ENCODE peak calls at places on chromosomes 11 and 22, in ten cellular contexts. One of them, this sample, is unnamed.

GRCh38 chr11:132126973-132127900 is 756.8 kb downstream of the NTM start:
- DNase-seq in GM10248: peak; percentile 41
- DNase-seq in MCF 10A: peak; percentile 9
- DNase-seq in GM12878: no peak
- DNase-seq in nephron progenitor cell: peak; percentile 20
- DNase-seq in endothelial cell: peak; percentile 34
- DNase-seq in MM.1S: peak; percentile 33
- DNase-seq in H9: peak; percentile 37
- DNase-seq in heart right ventricle: no peak
- DNase-seq in psoas muscle: peak; percentile 28
- DNase-seq in this sample: no peak

GRCh38 chr22:45067731-45068130 is 57.9 kb upstream of the PHF21B start:
- DNase-seq in MCF 10A: no peak
- DNase-seq in H9: no peak
- DNase-seq in psoas muscle: no peak
- DNase-seq in heart right ventricle: no peak
- DNase-seq in GM12878: no peak
- DNase-seq in GM10248: no peak
- DNase-seq in MM.1S: no peak
- DNase-seq in endothelial cell: no peak
- DNase-seq in nephron progenitor cell: no peak
- DNase-seq in this sample: no peak

GRCh38 chr22:47400701-47401591 is 638.5 kb downstream of the TBC1D22A start:
- DNase-seq in MCF 10A: no peak
- DNase-seq in psoas muscle: no peak
- DNase-seq in MM.1S: no peak
- DNase-seq in GM10248: no peak
- DNase-seq in GM12878: no peak
- DNase-seq in nephron progenitor cell: no peak
- DNase-seq in heart right ventricle: no peak
- DNase-seq in endothelial cell: no peak
- DNase-seq in H9: no peak
- DNase-seq in this sample: no peak

GRCh38 chr11:68153742-68154141 is 32.6 kb upstream of the CHKA start:
- DNase-seq in H9: no peak
- DNase-seq in endothelial cell: no peak
- DNase-seq in MM.1S: no peak
- DNase-seq in MCF 10A: no peak
- DNase-seq in GM12878: no peak
- DNase-seq in psoas muscle: no peak
- DNase-seq in GM10248: no peak
- DNase-seq in nephron progenitor cell: no peak
- DNase-seq in heart right ventricle: no peak
- DNase-seq in this sample: peak; percentile 31

GRCh38 chr22:50211147-50211546 is 10.3 kb downstream of the SELENOO start:
- DNase-seq in psoas muscle: no peak
- DNase-seq in MCF 10A: no peak
- DNase-seq in MM.1S: no peak
- DNase-seq in GM10248: no peak
- DNase-seq in H9: no peak
- DNase-seq in GM12878: no peak
- DNase-seq in nephron progenitor cell: no peak
- DNase-seq in endothelial cell: no peak
- DNase-seq in heart right ventricle: no peak
- DNase-seq in this sample: no peak

GRCh38 chr11:14643697-14644395 is at the start of gene PDE3B:
- DNase-seq in psoas muscle: peak; percentile 68
- DNase-seq in GM12878: no peak
- DNase-seq in nephron progenitor cell: peak; percentile 85
- DNase-seq in heart right ventricle: peak; percentile 84
- DNase-seq in MM.1S: peak; percentile 91
- DNase-seq in endothelial cell: peak; percentile 67
- DNase-seq in H9: peak; percentile 90
- DNase-seq in MCF 10A: peak; percentile 27
- DNase-seq in GM10248: peak; percentile 64
- DNase-seq in this sample: peak; percentile 76

GRCh38 chr11:127345819-127346459 is 345.4 kb upstream of the KIRREL3 start:
- DNase-seq in GM10248: peak; percentile 57
- DNase-seq in GM12878: no peak
- DNase-seq in psoas muscle: no peak
- DNase-seq in heart right ventricle: peak; percentile 14
- DNase-seq in MM.1S: peak; percentile 49
- DNase-seq in endothelial cell: peak; percentile 46
- DNase-seq in H9: peak; percentile 48
- DNase-seq in MCF 10A: peak; percentile 58
- DNase-seq in nephron progenitor cell: peak; percentile 51
- DNase-seq in this sample: peak; percentile 53

GRCh38 chr11:45250035-45250693 is 36.0 kb downstream of the SYT13 start:
- DNase-seq in GM10248: no peak
- DNase-seq in H9: no peak
- DNase-seq in heart right ventricle: no peak
- DNase-seq in psoas muscle: no peak
- DNase-seq in nephron progenitor cell: no peak
- DNase-seq in MM.1S: no peak
- DNase-seq in MCF 10A: no peak
- DNase-seq in endothelial cell: no peak
- DNase-seq in GM12878: peak; percentile 38
- DNase-seq in this sample: no peak

GRCh38 chr11:66541892-66542291 is 4.0 kb downstream of the ZDHHC24 start:
- DNase-seq in GM10248: no peak
- DNase-seq in heart right ventricle: no peak
- DNase-seq in endothelial cell: no peak
- DNase-seq in MCF 10A: no peak
- DNase-seq in MM.1S: no peak
- DNase-seq in GM12878: no peak
- DNase-seq in H9: no peak
- DNase-seq in nephron progenitor cell: no peak
- DNase-seq in psoas muscle: no peak
- DNase-seq in this sample: no peak

GRCh38 chr11:66542362-66542761 is 3.5 kb downstream of the ZDHHC24 start:
- DNase-seq in GM10248: no peak
- DNase-seq in MCF 10A: peak; percentile 27
- DNase-seq in GM12878: no peak
- DNase-seq in heart right ventricle: no peak
- DNase-seq in endothelial cell: no peak
- DNase-seq in H9: no peak
- DNase-seq in psoas muscle: no peak
- DNase-seq in nephron progenitor cell: no peak
- DNase-seq in MM.1S: no peak
- DNase-seq in this sample: no peak

GRCh38 chr11:66545701-66546367 is at the start of gene ZDHHC24:
- DNase-seq in endothelial cell: peak; percentile 93
- DNase-seq in MM.1S: peak; percentile 95
- DNase-seq in GM10248: peak; percentile 99
- DNase-seq in H9: peak; percentile 97
- DNase-seq in nephron progenitor cell: peak; percentile 97
- DNase-seq in MCF 10A: peak; percentile 98
- DNase-seq in heart right ventricle: peak; percentile 98
- DNase-seq in GM12878: peak; percentile 81
- DNase-seq in psoas muscle: peak; percentile 99
- DNase-seq in this sample: peak; percentile 84

GRCh38 chr11:66546368-66546965 is at the start of gene ACTN3:
- DNase-seq in GM12878: no peak
- DNase-seq in GM10248: peak; percentile 53
- DNase-seq in psoas muscle: peak; percentile 46
- DNase-seq in MCF 10A: peak; percentile 33
- DNase-seq in heart right ventricle: peak; percentile 33
- DNase-seq in MM.1S: no peak
- DNase-seq in nephron progenitor cell: peak; percentile 64
- DNase-seq in H9: peak; percentile 88
- DNase-seq in endothelial cell: peak; percentile 15
- DNase-seq in this sample: no peak

DNA sequence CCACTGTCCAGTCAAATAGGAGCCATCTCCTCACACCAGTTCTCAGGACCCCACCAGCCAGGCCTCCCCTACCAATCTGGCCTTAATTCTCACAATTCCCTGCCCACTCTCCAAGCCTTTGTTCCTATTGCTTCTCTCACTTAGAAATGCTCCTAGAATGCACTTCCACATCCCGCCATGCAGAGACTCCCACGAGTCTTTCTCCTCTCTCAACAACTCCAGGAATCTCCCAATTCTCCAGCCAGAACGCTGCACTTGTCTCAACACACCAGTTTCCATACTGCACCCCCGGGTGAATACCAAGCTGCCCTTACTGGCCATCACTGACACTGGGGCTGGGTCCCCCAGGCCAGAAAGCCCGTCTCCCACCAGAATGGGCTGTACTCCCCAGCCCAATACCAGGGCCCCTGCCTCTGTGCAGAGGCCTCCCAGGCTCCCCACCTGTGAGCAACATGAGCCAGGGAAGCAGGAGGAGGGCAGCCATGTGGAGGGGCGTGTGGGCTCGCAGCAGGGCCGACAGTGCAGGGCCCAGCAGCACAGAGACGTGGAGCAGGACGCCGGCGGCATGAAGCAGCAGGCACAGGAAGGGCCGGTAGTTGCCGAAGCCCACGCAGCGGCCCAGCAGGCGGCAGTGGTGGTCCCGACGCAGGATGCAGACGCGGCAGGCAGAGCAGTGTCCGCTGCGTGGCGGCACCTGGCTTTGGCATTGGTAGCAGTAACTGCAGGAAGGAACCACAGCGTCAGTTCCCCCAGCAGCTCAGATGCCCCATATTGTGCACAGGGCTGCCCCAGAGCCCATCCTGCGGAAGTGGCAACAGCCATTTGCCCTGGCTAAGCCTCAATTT is 2.4 kb downstream of the ZDHHC24 start:
- DNase-seq in endothelial cell: peak; percentile 63
- DNase-seq in GM10248: peak; percentile 72
- DNase-seq in MCF 10A: no peak
- DNase-seq in H9: peak; percentile 87
- DNase-seq in psoas muscle: no peak
- DNase-seq in nephron progenitor cell: peak; percentile 70
- DNase-seq in GM12878: peak; percentile 38
- DNase-seq in heart right ventricle: peak; percentile 52
- DNase-seq in MM.1S: no peak
- DNase-seq in this sample: no peak
- TF ChIP-seq CTCF in endothelial cell: no peak
- TF ChIP-seq CTCF in GM10248: peak; percentile 66
- TF ChIP-seq CTCF in MCF 10A: no peak
- TF ChIP-seq CTCF in H9: peak; percentile 36
- TF ChIP-seq CTCF in psoas muscle: peak; percentile 25
- TF ChIP-seq CTCF in nephron progenitor cell: peak; percentile 36
- TF ChIP-seq CTCF in GM12878: peak; percentile 62
- TF ChIP-seq CTCF in heart right ventricle: peak; percentile 35
- TF ChIP-seq CTCF in MM.1S: no peak
- TF ChIP-seq CTCF in this sample: no peak

GRCh38 chr11:75576017-75576416 is 14.0 kb downstream of the SERPINH1 start:
- DNase-seq in MM.1S: no peak
- DNase-seq in endothelial cell: no peak
- DNase-seq in H9: no peak
- DNase-seq in GM12878: no peak
- DNase-seq in nephron progenitor cell: no peak
- DNase-seq in MCF 10A: no peak
- DNase-seq in psoas muscle: no peak
- DNase-seq in heart right ventricle: no peak
- DNase-seq in GM10248: no peak
- DNase-seq in this sample: no peak

GRCh38 chr11:75576445-75577049 is 14.5 kb downstream of the SERPINH1 start:
- DNase-seq in psoas muscle: no peak
- DNase-seq in endothelial cell: peak; percentile 38
- DNase-seq in heart right ventricle: no peak
- DNase-seq in H9: peak; percentile 77
- DNase-seq in nephron progenitor cell: no peak
- DNase-seq in MM.1S: no peak
- DNase-seq in GM12878: peak; percentile 45
- DNase-seq in MCF 10A: no peak
- DNase-seq in GM10248: peak; percentile 70
- DNase-seq in this sample: no peak

GRCh38 chr11:75577198-75577597 is 15.1 kb downstream of the SERPINH1 start:
- DNase-seq in H9: peak; percentile 56
- DNase-seq in nephron progenitor cell: peak; percentile 71
- DNase-seq in heart right ventricle: peak; percentile 74
- DNase-seq in endothelial cell: peak; percentile 50
- DNase-seq in GM10248: peak; percentile 42
- DNase-seq in MCF 10A: peak; percentile 30
- DNase-seq in MM.1S: peak; percentile 12
- DNase-seq in psoas muscle: peak; percentile 56
- DNase-seq in GM12878: no peak
- DNase-seq in this sample: no peak

GRCh38 chr11:75572744-75573143 is 10.7 kb downstream of the SERPINH1 start:
- DNase-seq in psoas muscle: peak; percentile 62
- DNase-seq in endothelial cell: no peak
- DNase-seq in GM12878: no peak
- DNase-seq in H9: no peak
- DNase-seq in nephron progenitor cell: no peak
- DNase-seq in GM10248: no peak
- DNase-seq in heart right ventricle: no peak
- DNase-seq in MM.1S: no peak
- DNase-seq in MCF 10A: no peak
- DNase-seq in this sample: no peak

DNA sequence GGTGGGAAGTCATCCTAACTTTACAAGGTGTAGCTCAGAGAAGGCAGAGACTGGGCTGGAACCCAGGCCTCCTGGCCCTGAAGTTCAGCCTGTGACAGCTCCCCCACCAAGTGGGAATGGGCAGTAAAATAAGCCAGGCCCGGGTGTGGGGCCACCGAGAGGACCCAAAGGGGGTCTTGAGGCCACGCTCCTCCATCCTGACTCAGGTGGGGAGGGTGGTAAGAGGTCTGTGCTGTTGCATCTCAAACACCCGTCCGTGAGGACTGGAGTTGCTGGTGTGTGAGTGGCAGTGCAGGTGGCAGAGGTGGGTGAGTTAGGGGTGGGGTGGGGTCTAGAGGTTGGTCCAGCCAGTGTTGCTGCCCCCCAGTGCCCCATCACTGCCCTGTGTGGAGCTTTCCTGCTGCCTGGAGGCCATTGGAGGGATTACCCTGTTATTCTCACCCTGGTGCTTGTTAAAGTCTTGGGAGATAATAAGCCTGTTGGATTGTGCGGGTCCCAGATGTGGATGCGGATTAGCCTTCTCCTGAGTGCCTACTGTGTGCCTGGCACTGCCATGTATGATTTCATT is 12.7 kb downstream of the SERPINH1 start:
- DNase-seq in GM12878: no peak
- DNase-seq in H9: peak; percentile 41
- DNase-seq in MCF 10A: no peak
- DNase-seq in GM10248: no peak
- DNase-seq in psoas muscle: no peak
- DNase-seq in heart right ventricle: no peak
- DNase-seq in MM.1S: no peak
- DNase-seq in nephron progenitor cell: no peak
- DNase-seq in endothelial cell: no peak
- DNase-seq in this sample: no peak
- TF ChIP-seq CTCF in GM12878: no peak
- TF ChIP-seq CTCF in H9: peak; percentile 44
- TF ChIP-seq CTCF in MCF 10A: no peak
- TF ChIP-seq CTCF in GM10248: no peak
- TF ChIP-seq CTCF in psoas muscle: no peak
- TF ChIP-seq CTCF in heart right ventricle: peak; percentile 28
- TF ChIP-seq CTCF in MM.1S: no peak
- TF ChIP-seq CTCF in nephron progenitor cell: no peak
- TF ChIP-seq CTCF in endothelial cell: no peak
- TF ChIP-seq CTCF in this sample: no peak

GRCh38 chr11:96524475-96524874 is 134.7 kb downstream of the JRKL start:
- DNase-seq in GM10248: no peak
- DNase-seq in H9: no peak
- DNase-seq in endothelial cell: no peak
- DNase-seq in MM.1S: no peak
- DNase-seq in psoas muscle: no peak
- DNase-seq in nephron progenitor cell: no peak
- DNase-seq in MCF 10A: no peak
- DNase-seq in GM12878: no peak
- DNase-seq in heart right ventricle: no peak
- DNase-seq in this sample: no peak
- TF ChIP-seq CTCF in GM10248: no peak
- TF ChIP-seq CTCF in H9: no peak
- TF ChIP-seq CTCF in endothelial cell: no peak
- TF ChIP-seq CTCF in MM.1S: peak; percentile 34
- TF ChIP-seq CTCF in psoas muscle: peak; percentile 4
- TF ChIP-seq CTCF in nephron progenitor cell: no peak
- TF ChIP-seq CTCF in MCF 10A: no peak
- TF ChIP-seq CTCF in GM12878: peak; percentile 16
- TF ChIP-seq CTCF in heart right ventricle: peak; percentile 18
- TF ChIP-seq CTCF in this sample: no peak

GRCh38 chr22:42314709-42315391 is 44.4 kb upstream of the TCF20 start:
- DNase-seq in GM10248: no peak
- DNase-seq in MCF 10A: no peak
- DNase-seq in GM12878: no peak
- DNase-seq in H9: no peak
- DNase-seq in heart right ventricle: no peak
- DNase-seq in psoas muscle: no peak
- DNase-seq in MM.1S: no peak
- DNase-seq in nephron progenitor cell: no peak
- DNase-seq in endothelial cell: no peak
- DNase-seq in this sample: no peak

GRCh38 chr22:42315392-42315756 is 44.9 kb upstream of the TCF20 start:
- DNase-seq in nephron progenitor cell: no peak
- DNase-seq in GM10248: no peak
- DNase-seq in heart right ventricle: no peak
- DNase-seq in endothelial cell: no peak
- DNase-seq in MM.1S: no peak
- DNase-seq in H9: no peak
- DNase-seq in MCF 10A: no peak
- DNase-seq in GM12878: no peak
- DNase-seq in psoas muscle: no peak
- DNase-seq in this sample: no peak

GRCh38 chr22:42313204-42313603 is 42.8 kb upstream of the TCF20 start:
- DNase-seq in MM.1S: no peak
- DNase-seq in psoas muscle: no peak
- DNase-seq in GM12878: no peak
- DNase-seq in GM10248: no peak
- DNase-seq in MCF 10A: no peak
- DNase-seq in nephron progenitor cell: no peak
- DNase-seq in H9: no peak
- DNase-seq in endothelial cell: no peak
- DNase-seq in heart right ventricle: no peak
- DNase-seq in this sample: no peak

GRCh38 chr22:42316988-42317387 is 46.5 kb upstream of the TCF20 start:
- DNase-seq in endothelial cell: no peak
- DNase-seq in GM12878: no peak
- DNase-seq in nephron progenitor cell: no peak
- DNase-seq in MCF 10A: peak; percentile 81
- DNase-seq in psoas muscle: peak; percentile 35
- DNase-seq in H9: no peak
- DNase-seq in MM.1S: no peak
- DNase-seq in GM10248: no peak
- DNase-seq in heart right ventricle: no peak
- DNase-seq in this sample: no peak

GRCh38 chr22:42313804-42314581 is 43.5 kb upstream of the TCF20 start:
- DNase-seq in MM.1S: peak; percentile 15
- DNase-seq in endothelial cell: peak; percentile 60
- DNase-seq in heart right ventricle: peak; percentile 53
- DNase-seq in GM12878: no peak
- DNase-seq in nephron progenitor cell: peak; percentile 54
- DNase-seq in MCF 10A: peak; percentile 97
- DNase-seq in H9: peak; percentile 95
- DNase-seq in GM10248: peak; percentile 65
- DNase-seq in psoas muscle: no peak
- DNase-seq in this sample: no peak
- TF ChIP-seq CTCF in MM.1S: peak; percentile 30
- TF ChIP-seq CTCF in endothelial cell: no peak
- TF ChIP-seq CTCF in heart right ventricle: peak; percentile 41
- TF ChIP-seq CTCF in GM12878: peak; percentile 33
- TF ChIP-seq CTCF in nephron progenitor cell: peak; percentile 53
- TF ChIP-seq CTCF in MCF 10A: peak; percentile 40
- TF ChIP-seq CTCF in H9: peak; percentile 82
- TF ChIP-seq CTCF in GM10248: peak; percentile 38
- TF ChIP-seq CTCF in psoas muscle: peak; percentile 16
- TF ChIP-seq CTCF in this sample: peak; percentile 19